ENCODE peak calls at places on chromosomes 1 and 21, in four cellular contexts. E, Y, U and P are unnamed samples.

GRCh38 chr1:168187180-168187579 is 8.4 kb downstream of the TIPRL start:
- DNase-seq in U (no peak), Y (no peak), E (no peak), P (no peak)

GRCh38 chr21:45244799-45245340 is 42.8 kb downstream of the POFUT2 start:
- DNase-seq in E (no peak), U (no peak), Y (no peak), P (no peak)

GRCh38 chr1:9416918-9417500 is 122.3 kb upstream of the SLC25A33 start:
- DNase-seq in E (no peak), U (no peak), Y (no peak), P (no peak)

GRCh38 chr1:9715536-9716226 is 64.2 kb downstream of the PIK3CD start:
- DNase-seq in U (no peak), Y (no peak), E (no peak), P (no peak)

GRCh38 chr1:194342484-194343262 is 1156.3 kb upstream of the B3GALT2 start:
- DNase-seq in E (no peak), Y (no peak), U (no peak), P (no peak)

GRCh38 chr1:153626477-153626928 is 802 bp downstream of the S100A13 start:
- DNase-seq in U (no peak), Y (no peak), E (no peak), P (no peak)

GRCh38 chr1:159612211-159612885 is 24.7 kb downstream of the APCS start:
- DNase-seq in U (no peak), Y (no peak), E (no peak), P (no peak)

GRCh38 chr1:203371288-203371687 is 20.4 kb upstream of the FMOD start:
- DNase-seq in Y (no peak), U (peak), E (no peak), P (no peak)

GRCh38 chr1:213277036-213277435 is 226.0 kb downstream of the RPS6KC1 start:
- DNase-seq in U (no peak), E (no peak), Y (no peak), P (no peak)

GRCh38 chr1:162942903-162943567 is 82.1 kb upstream of the CCDC190 start:
- DNase-seq in Y (no peak), U (no peak), E (no peak), P (no peak)

DNA sequence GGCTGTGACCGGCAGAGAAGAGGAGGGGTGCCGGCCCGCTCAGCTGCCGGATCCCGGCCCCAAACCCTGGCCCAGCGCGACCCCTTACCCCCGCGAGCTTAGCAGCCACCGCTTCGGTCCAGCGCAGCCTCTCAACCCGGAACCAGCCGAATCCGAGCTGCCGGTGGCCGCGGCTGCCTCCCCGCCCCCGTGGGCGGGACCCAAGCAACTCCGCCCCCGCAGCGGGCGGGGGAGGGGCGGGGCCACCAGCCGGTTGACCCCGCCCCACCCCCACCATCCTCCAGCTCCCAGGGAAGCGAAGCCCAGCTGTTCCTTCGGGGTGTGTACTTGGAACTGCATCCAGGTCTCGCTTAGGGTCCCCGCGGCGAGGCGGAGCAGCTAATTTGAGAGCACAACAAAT is at the start of gene TRIM62:
- DNase-seq in E (peak), U (peak), Y (peak), P (peak)
- TF ChIP-seq POLR2AphosphoS5 in E (peak), U (peak), Y (peak), P (no peak)

DNA sequence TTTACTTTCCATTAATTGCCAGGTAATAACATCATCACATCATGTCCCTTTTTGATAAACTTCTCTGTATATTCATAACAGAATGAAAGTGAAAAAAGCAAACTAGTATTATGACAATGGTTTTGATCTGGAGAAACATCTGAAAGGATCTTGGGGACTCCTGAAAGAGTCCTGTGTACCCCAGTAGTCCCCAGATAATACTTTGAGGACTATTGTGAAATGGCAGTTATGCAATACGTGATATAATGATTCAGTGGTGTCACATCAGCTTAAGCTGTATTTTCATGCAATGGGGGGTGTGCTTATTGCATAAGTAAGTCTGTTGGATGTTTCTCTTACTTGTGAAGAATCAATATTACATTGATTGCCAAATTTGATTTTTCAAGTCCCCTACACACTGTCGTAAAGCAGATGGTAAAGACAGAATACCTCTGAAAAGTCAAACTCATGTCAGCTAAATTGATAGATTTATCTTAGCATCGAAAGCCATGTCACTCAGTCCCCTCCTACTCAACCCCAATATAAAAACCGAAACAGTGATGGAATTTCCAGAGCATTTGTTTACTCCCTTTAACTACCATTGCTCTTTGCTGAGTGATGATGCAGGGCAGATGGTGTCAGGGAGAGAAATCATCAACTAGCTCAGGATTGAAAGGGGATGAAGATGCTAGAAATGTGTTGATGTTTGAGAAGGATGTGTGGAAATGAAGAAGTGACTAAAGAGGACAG is 146.7 kb upstream of the C1orf105 start:
- DNase-seq in Y (no peak), E (no peak), U (no peak), P (no peak)
- TF ChIP-seq POLR2AphosphoS5 in Y (no peak), E (no peak), U (peak), P (peak)

DNA sequence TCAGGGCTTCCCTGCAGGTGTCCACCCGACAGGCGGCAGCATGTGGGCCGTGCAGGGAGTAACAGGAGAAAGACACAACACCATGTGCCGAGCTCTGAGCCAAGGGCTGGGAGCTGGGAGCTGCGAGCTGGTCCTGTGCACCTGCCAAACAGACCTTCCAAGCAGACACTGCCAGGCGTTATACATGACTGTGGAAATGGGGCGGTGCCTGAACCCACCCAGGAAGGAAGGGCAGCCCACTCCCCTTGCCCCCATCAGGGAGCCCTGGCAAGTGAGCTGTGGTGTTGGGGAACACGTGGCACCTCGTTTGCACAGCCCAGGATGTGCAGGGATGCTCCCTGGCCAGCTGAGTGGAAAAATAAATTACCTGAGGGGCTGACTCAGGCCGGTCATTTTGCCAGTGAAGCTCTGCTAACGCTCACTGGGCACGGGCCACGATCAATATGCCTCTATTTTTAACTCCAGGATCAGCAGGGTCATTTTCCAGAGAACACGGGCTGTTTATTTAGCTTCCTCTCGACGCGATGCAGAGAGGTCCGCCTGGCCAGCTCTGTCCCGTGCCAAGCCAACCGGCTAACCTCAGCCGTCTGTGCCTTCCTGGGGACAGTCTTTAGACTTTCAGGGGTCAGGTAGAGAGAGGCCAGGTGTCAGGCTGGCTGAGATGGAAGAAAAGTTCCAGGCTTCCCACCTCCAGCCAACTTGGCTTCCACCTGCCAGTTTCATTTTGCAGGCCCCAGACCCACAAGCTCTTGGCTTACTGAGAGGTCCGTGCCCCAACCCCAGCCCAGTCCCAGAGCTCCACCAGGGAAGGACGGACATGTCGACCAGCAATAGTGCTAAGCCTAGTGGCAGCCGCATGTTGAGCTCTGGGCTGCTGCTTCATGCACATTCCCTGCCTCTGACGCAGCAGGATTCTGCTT is 196.7 kb upstream of the VAMP3 start:
- DNase-seq in Y (peak), E (no peak), U (no peak), P (no peak)
- TF ChIP-seq POLR2AphosphoS5 in Y (no peak), E (no peak), U (no peak), P (no peak)

GRCh38 chr1:50651476-50652263 is 228.4 kb upstream of the DMRTA2 start:
- DNase-seq in Y (no peak), U (no peak), E (no peak), P (no peak)
- TF ChIP-seq POLR2AphosphoS5 in Y (no peak), U (no peak), E (no peak), P (no peak)

GRCh38 chr21:33411949-33412430 is 8.8 kb downstream of the IFNGR2 start:
- DNase-seq in Y (no peak), E (no peak), U (no peak), P (no peak)
- TF ChIP-seq POLR2AphosphoS5 in Y (no peak), E (no peak), U (no peak), P (no peak)